ENCODE peak calls at places on chromosomes 13 and 19, in six cellular contexts. R is breast epithelium, M is HepG2, Z is ascending aorta, U is spleen, V is thoracic aorta. P is an unnamed sample.

GRCh38 chr13:52644108-52644507 is 1.9 kb downstream of the HNRNPA1L2 start:
- DNase-seq in R (no peak), M (no peak), Z (no peak), U (no peak), V (no peak), P (no peak)

GRCh38 chr19:44582581-44583265 is 30.6 kb upstream of the IGSF23 start:
- DNase-seq in R (no peak), M (no peak), Z (no peak), U (no peak), V (no peak), P (no peak)

GRCh38 chr19:7575426-7576040 is 20.1 kb upstream of the CAMSAP3 start:
- DNase-seq in R (no peak), M (no peak), Z (no peak), U (no peak), V (no peak), P (no peak)

GRCh38 chr13:33963134-33963533 is 145.2 kb downstream of the RFC3 start:
- DNase-seq in R (no peak), M (no peak), Z (no peak), U (no peak), V (no peak), P (no peak)

GRCh38 chr13:37357548-37357947 is 241.0 kb downstream of the POSTN start:
- DNase-seq in R (no peak), M (no peak), Z (no peak), U (no peak), V (no peak), P (no peak)

GRCh38 chr13:20547479-20547908 is 19.5 kb upstream of the IFT88 start:
- DNase-seq in R (no peak), M (peak; percentile 89), Z (no peak), U (no peak), V (no peak), P (no peak)

GRCh38 chr13:109673477-109673876 is 112.9 kb downstream of the IRS2 start:
- DNase-seq in R (no peak), M (no peak), Z (no peak), U (no peak), V (no peak), P (no peak)

GRCh38 chr19:17249887-17250548 is 4.3 kb upstream of the NR2F6 start:
- DNase-seq in R (no peak), M (no peak), Z (no peak), U (no peak), V (no peak), P (no peak)

GRCh38 chr19:16259385-16260159 is 61.9 kb downstream of the AP1M1 start:
- DNase-seq in R (no peak), M (no peak), Z (no peak), U (peak; percentile 95), V (no peak), P (no peak)

GRCh38 chr13:35190241-35190640 is 248.2 kb downstream of the NBEA start:
- DNase-seq in R (no peak), M (no peak), Z (no peak), U (no peak), V (no peak), P (no peak)

GRCh38 chr13:94993608-94994007 is 281.3 kb upstream of the SOX21 start:
- DNase-seq in R (no peak), M (no peak), Z (no peak), U (no peak), V (no peak), P (no peak)

GRCh38 chr13:110690516-110690915 is 15.4 kb downstream of the CARS2 start:
- DNase-seq in R (no peak), M (no peak), Z (no peak), U (peak; percentile 62), V (no peak), P (no peak)

GRCh38 chr19:46604781-46605355 is 3.7 kb downstream of the CALM3 start:
- DNase-seq in R (no peak), M (no peak), Z (no peak), U (peak; percentile 68), V (no peak), P (no peak)
- TF ChIP-seq CTCF in R (no peak), M (no peak), Z (no peak), U (no peak), V (no peak), P (no peak)

GRCh38 chr19:2650515-2650914 is 52.0 kb downstream of the GNG7 start:
- DNase-seq in R (no peak), M (peak; percentile 61), Z (no peak), U (peak; percentile 80), V (no peak), P (no peak)

GRCh38 chr19:2646866-2647535 is 55.5 kb downstream of the GNG7 start:
- DNase-seq in R (no peak), M (no peak), Z (no peak), U (no peak), V (no peak), P (no peak)

GRCh38 chr19:2645816-2646215 is 56.7 kb downstream of the GNG7 start:
- DNase-seq in R (no peak), M (no peak), Z (no peak), U (no peak), V (no peak), P (no peak)

GRCh38 chr19:2648528-2648937 is 54.0 kb downstream of the GNG7 start:
- DNase-seq in R (peak; percentile 75), M (peak; percentile 63), Z (no peak), U (peak; percentile 89), V (no peak), P (peak; percentile 72)

DNA sequence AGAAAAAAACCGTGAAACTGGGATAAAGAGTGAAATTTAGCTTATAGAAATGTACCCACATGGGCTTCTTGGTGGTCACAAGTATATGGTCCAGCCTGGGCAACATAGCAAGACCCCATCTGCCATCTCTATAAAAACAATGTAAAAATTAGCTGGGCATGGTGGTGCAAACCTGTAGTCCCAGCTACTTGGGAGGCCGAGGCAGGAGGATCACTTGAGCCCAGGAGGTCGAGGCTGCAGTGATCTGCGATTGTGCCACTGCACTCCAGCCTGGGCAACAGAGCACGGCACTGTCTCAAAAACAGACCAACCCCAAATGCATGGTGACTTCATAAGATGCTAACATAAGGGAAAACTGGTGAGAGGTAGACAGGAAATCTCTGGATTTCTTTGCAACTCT is 54.4 kb downstream of the GNG7 start:
- DNase-seq in R (no peak), M (no peak), Z (no peak), U (no peak), V (no peak), P (no peak)
- H3K36me3 ChIP-seq in R (no peaks in the 10 kb centered on the region), M (no peaks in the 10 kb centered on the region), Z (no peaks in the 10 kb centered on the region), U (peaks cover 21% of the 10 kb centered on the region), V (no peaks in the 10 kb centered on the region), P (no peaks in the 10 kb centered on the region)

GRCh38 chr19:29260477-29261317 is 47.7 kb upstream of the UQCRFS1 start:
- DNase-seq in R (no peak), M (peak; percentile 49), Z (no peak), U (no peak), V (no peak), P (no peak)

GRCh38 chr19:29256516-29256915 is 43.6 kb upstream of the UQCRFS1 start:
- DNase-seq in R (no peak), M (no peak), Z (no peak), U (no peak), V (no peak), P (no peak)

GRCh38 chr19:29259867-29260281 is 46.9 kb upstream of the UQCRFS1 start:
- DNase-seq in R (no peak), M (no peak), Z (no peak), U (no peak), V (no peak), P (no peak)

GRCh38 chr19:29262085-29262484 is 49.1 kb upstream of the UQCRFS1 start:
- DNase-seq in R (no peak), M (no peak), Z (no peak), U (no peak), V (no peak), P (no peak)

DNA sequence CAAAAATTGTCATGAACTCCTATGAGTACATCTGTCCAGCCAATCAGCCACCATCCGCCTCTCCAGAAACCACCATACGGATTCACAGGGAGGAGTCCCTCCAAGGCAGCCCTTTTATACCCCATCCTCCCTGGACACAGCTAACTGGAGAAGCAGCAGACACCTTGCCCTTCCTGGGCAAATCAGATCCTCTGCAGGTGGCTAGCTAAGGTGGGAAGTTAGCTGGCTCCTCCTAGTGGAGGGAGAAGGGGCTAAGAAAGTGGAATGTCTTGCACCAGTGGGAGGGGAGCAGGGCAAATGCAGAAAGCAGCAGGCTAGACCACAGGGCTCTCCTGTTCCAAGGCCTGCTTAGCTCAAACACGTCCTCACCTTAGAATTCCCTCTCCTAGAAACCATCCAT is 46.2 kb upstream of the UQCRFS1 start:
- DNase-seq in R (no peak), M (no peak), Z (no peak), U (no peak), V (no peak), P (no peak)
- TF ChIP-seq CTCF in R (no peak), M (peak; percentile 40), Z (no peak), U (no peak), V (no peak), P (no peak)

GRCh38 chr19:45785781-45786532 is 3.7 kb upstream of the DMPK start:
- DNase-seq in R (no peak), M (no peak), Z (no peak), U (no peak), V (no peak), P (no peak)

GRCh38 chr19:45786533-45786894 is 4.2 kb upstream of the DMPK start:
- DNase-seq in R (no peak), M (no peak), Z (no peak), U (no peak), V (no peak), P (no peak)

GRCh38 chr19:45790942-45791341 is 1.7 kb downstream of the DMWD start:
- DNase-seq in R (no peak), M (no peak), Z (no peak), U (peak; percentile 80), V (no peak), P (no peak)

GRCh38 chr19:45791744-45792481 is 732 bp downstream of the DMWD start:
- DNase-seq in R (no peak), M (no peak), Z (no peak), U (no peak), V (no peak), P (no peak)

DNA sequence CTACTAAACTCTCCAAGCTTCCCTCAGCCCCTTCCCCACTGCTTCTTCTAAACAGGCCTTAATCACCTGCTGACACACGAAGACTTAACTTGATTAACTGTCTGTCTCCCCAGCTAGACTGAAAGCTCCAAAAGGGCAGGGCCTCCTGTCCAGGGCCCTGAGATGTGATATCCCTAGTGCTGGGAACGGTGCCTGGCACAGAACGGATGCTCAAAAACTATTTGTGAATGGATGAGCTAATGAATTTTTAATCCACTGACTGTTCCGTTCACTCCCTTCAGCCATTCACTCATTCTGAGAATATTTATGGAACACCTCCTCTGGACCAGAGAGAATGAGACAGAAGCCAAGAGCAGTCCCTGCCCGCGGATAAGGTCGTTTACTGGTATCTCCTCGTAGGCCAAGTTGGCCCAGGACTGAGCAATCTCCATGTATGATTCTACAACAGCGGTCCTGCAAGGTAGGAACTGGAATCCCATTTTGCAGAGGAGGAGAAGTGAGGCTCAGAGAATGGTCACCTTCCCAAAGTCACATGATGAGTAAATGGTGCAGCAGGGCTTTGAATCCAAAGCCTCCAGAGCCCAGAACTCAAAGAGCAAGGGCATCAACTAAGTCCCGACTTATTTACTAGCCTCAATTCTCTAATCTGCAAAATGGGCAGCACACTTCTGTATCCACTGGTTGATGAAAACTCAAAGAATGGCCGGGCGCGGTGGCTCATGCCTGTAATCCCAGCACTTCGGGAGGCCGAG is 3.4 kb downstream of the DMWD start:
- DNase-seq in R (no peak), M (no peak), Z (no peak), U (no peak), V (no peak), P (no peak)
- H3K36me3 ChIP-seq in R (peaks cover 6% of the 10 kb centered on the region), M (peaks cover 12% of the 10 kb centered on the region), Z (peaks cover 39% of the 10 kb centered on the region), U (peaks cover 64% of the 10 kb centered on the region), V (peaks cover 36% of the 10 kb centered on the region), P (no peaks in the 10 kb centered on the region)

GRCh38 chr13:55963934-55964333 is 1176.8 kb upstream of the PRR20A start:
- DNase-seq in R (no peak), M (no peak), Z (no peak), U (no peak), V (no peak), P (no peak)
- TF ChIP-seq CTCF in R (no peak), M (no peak), Z (no peak), U (no peak), V (no peak), P (no peak)